ENCODE peak calls at places on chromosomes 16 and 17, in nine cellular contexts. X is right atrium auricular region, N is NB4, G is uterus, W is cardiac fibroblast, E is AG09309, P is GM23248, S is BE2C, J is H7. K is an unnamed sample.

GRCh38 chr17:80263253-80264047 is 2.8 kb downstream of the RNF213 start:
- DNase-seq in J (peak; percentile 70), G (peak; percentile 90), N (peak; percentile 32), W (peak; percentile 89), E (peak; percentile 42), P (peak; percentile 96), X (peak; percentile 94), S (peak; percentile 91), K (peak; percentile 90)

GRCh38 chr17:30113213-30113612 is 3.4 kb upstream of the NSRP1 start:
- DNase-seq in P (no peak), J (no peak), X (no peak), S (no peak), E (no peak), W (no peak), G (no peak), N (peak; percentile 55), K (no peak)

GRCh38 chr16:9489823-9490467 is 398.5 kb downstream of the HAPSTR1 start:
- DNase-seq in J (no peak), P (no peak), E (no peak), N (no peak), W (no peak), X (peak; percentile 60), S (no peak), G (peak; percentile 73), K (peak; percentile 71)

GRCh38 chr16:72983241-72983640 is 64.7 kb downstream of the ZFHX3 start:
- DNase-seq in N (no peak), W (no peak), G (no peak), E (no peak), J (no peak), S (no peak), X (no peak), P (no peak), K (no peak)

GRCh38 chr16:69325784-69326171 is 4.6 kb downstream of the PDF start:
- DNase-seq in E (no peak), S (no peak), N (no peak), G (no peak), J (no peak), W (no peak), P (no peak), X (no peak), K (no peak)

GRCh38 chr17:1792495-1793446 is 30.9 kb downstream of the SERPINF1 start:
- DNase-seq in W (no peak), J (no peak), P (no peak), E (no peak), N (no peak), G (no peak), X (no peak), S (peak; percentile 20), K (peak; percentile 27)

GRCh38 chr17:14307560-14308024 is 6.7 kb downstream of the HS3ST3B1 start:
- DNase-seq in S (no peak), G (no peak), W (no peak), J (no peak), N (no peak), P (peak; percentile 93), X (no peak), E (peak; percentile 55), K (no peak)

GRCh38 chr16:70159355-70160348 is 13.9 kb upstream of the CLEC18C start:
- DNase-seq in W (no peak), G (no peak), N (no peak), E (no peak), P (peak; percentile 24), X (no peak), S (no peak), J (peak; percentile 16), K (peak; percentile 72)

GRCh38 chr16:57762365-57763289 is 27.1 kb downstream of the KATNB1 start:
- DNase-seq in S (no peak), X (no peak), N (no peak), J (no peak), W (no peak), P (no peak), E (no peak), G (no peak), K (peak; percentile 42)

GRCh38 chr16:4691666-4692412 is 1.5 kb upstream of the NUDT16L1 start:
- DNase-seq in N (peak; percentile 6), X (no peak), G (peak; percentile 24), P (no peak), J (peak; percentile 77), S (no peak), E (no peak), W (no peak), K (peak; percentile 51)

GRCh38 chr16:86571197-86571915 is 4.7 kb downstream of the FOXC2 start:
- DNase-seq in X (no peak), S (no peak), P (no peak), J (peak; percentile 29), G (no peak), E (no peak), W (no peak), N (no peak), K (no peak)

GRCh38 chr17:64180089-64180488 is 50.1 kb upstream of the ERN1 start:
- DNase-seq in P (peak; percentile 63), G (no peak), X (no peak), E (peak; percentile 63), N (peak; percentile 86), W (peak; percentile 85), J (no peak), S (no peak), K (no peak)

GRCh38 chr17:74864866-74865395 is 5.2 kb upstream of the GRIN2C start:
- DNase-seq in E (no peak), X (peak; percentile 87), J (peak; percentile 93), S (peak; percentile 78), P (peak; percentile 74), W (peak; percentile 67), G (peak; percentile 68), N (peak; percentile 77), K (peak; percentile 92)

GRCh38 chr16:67547423-67548264 is 14.7 kb upstream of the CTCF start:
- DNase-seq in J (peak; percentile 55), P (no peak), N (no peak), G (peak; percentile 38), E (no peak), S (no peak), X (no peak), W (no peak), K (peak; percentile 70)

GRCh38 chr16:89476379-89476778 is 14.0 kb downstream of the ANKRD11 start:
- DNase-seq in P (no peak), G (no peak), E (no peak), S (no peak), N (no peak), J (peak; percentile 54), W (no peak), X (no peak), K (no peak)
- H3K4me3 ChIP-seq in P (no peak overlapping the region), G (no peak overlapping the region), E (no peak overlapping the region), S (no peak overlapping the region), N (no peak overlapping the region), J (no peak overlapping the region), W (no peak overlapping the region), X (no peak overlapping the region), K (no peak overlapping the region)

GRCh38 chr16:85522842-85523601 is 90.1 kb upstream of the GSE1 start:
- DNase-seq in X (no peak), E (no peak), J (peak; percentile 77), P (peak; percentile 32), S (peak; percentile 80), G (peak; percentile 45), N (no peak), W (peak; percentile 80), K (peak; percentile 76)

GRCh38 chr16:85519540-85520231 is 93.4 kb upstream of the GSE1 start:
- DNase-seq in P (no peak), W (no peak), S (no peak), X (no peak), N (no peak), G (no peak), J (no peak), E (no peak), K (no peak)

GRCh38 chr16:85520853-85521736 is 92.0 kb upstream of the GSE1 start:
- DNase-seq in N (no peak), J (peak; percentile 65), S (peak; percentile 7), W (no peak), E (no peak), G (no peak), X (no peak), P (no peak), K (no peak)

GRCh38 chr16:85522517-85522841 is 90.6 kb upstream of the GSE1 start:
- DNase-seq in X (no peak), G (no peak), W (no peak), N (no peak), S (no peak), E (no peak), P (no peak), J (no peak), K (no peak)

DNA sequence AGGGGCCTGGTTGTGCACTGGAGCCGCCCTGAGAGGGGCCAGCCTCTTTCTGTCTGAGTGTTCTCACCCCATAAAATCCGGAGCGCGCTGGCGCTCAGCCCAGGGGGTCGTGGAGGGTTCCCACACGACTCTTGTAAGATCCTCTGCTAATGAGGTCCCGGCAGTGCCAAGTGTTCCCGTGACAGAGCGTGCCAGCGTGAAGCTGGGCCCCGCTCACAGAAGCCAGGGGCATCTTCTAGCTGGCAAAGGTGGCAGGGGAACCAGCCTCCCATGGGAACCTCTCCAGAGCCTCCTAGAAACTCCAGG is 91.4 kb upstream of the GSE1 start:
- DNase-seq in S (peak; percentile 19), E (no peak), X (no peak), P (no peak), G (no peak), N (no peak), J (no peak), W (no peak), K (no peak)
- H3K4me3 ChIP-seq in S (no peak overlapping the region), E (no peak overlapping the region), X (no peak overlapping the region), P (no peak overlapping the region), G (no peak overlapping the region), N (no peak overlapping the region), J (no peak overlapping the region), W (no peak overlapping the region), K (no peak overlapping the region)

GRCh38 chr16:84633622-84634021 is 14.7 kb upstream of the KLHL36 start:
- DNase-seq in N (no peak), W (peak; percentile 69), E (no peak), S (no peak), J (no peak), P (no peak), G (peak; percentile 75), X (peak; percentile 80), K (peak; percentile 87)
- H3K4me3 ChIP-seq in N (no peak overlapping the region), W (no peak overlapping the region), E (no peak overlapping the region), S (no peak overlapping the region), J (no peak overlapping the region), P (no peak overlapping the region), G (no peak overlapping the region), X (no peak overlapping the region), K (no peak overlapping the region)

GRCh38 chr17:81510798-81511549 is 1.6 kb downstream of the ACTG1 start:
- DNase-seq in P (peak; percentile 61), J (no peak), X (no peak), N (no peak), G (no peak), W (peak; percentile 49), E (no peak), S (peak; percentile 37), K (peak; percentile 82)

GRCh38 chr17:81510524-81510797 is 2.1 kb downstream of the ACTG1 start:
- DNase-seq in W (no peak), X (no peak), P (no peak), N (no peak), E (no peak), G (no peak), S (no peak), J (no peak), K (peak; percentile 70)

GRCh38 chr17:81509687-81510523 is 2.7 kb downstream of the ACTG1 start:
- DNase-seq in P (peak; percentile 44), E (no peak), S (no peak), X (no peak), N (peak; percentile 69), W (peak; percentile 46), J (peak; percentile 34), G (no peak), K (no peak)

GRCh38 chr17:81509048-81509686 is 3.4 kb downstream of the ACTG1 start:
- DNase-seq in N (no peak), P (peak; percentile 40), W (peak; percentile 51), E (no peak), G (no peak), J (peak; percentile 62), S (no peak), X (no peak), K (no peak)

GRCh38 chr17:81508639-81509047 is 4.0 kb downstream of the ACTG1 start:
- DNase-seq in W (peak; percentile 76), N (no peak), P (peak; percentile 63), G (no peak), J (peak; percentile 52), E (no peak), S (no peak), X (no peak), K (no peak)
- H3K4me3 ChIP-seq in W (peak overlapping the region; percentile 91), N (no peak overlapping the region), P (peak overlapping the region; percentile 97), G (peak overlapping the region; percentile 77), J (no peak overlapping the region), E (peak overlapping the region; percentile 63), S (no peak overlapping the region), X (peak overlapping the region; percentile 67), K (peak overlapping the region; percentile 97)